ENCODE peak calls at places on chromosomes 12 and 14, in four cellular contexts. Q, W, F and I are unnamed samples.

GRCh38 chr14:55909879-55910278 is 208.3 kb upstream of the PELI2 start:
- DNase-seq in Q (no peak), F (no peak), W (no peak), I (no peak)

GRCh38 chr12:82326905-82327503 is 31.2 kb downstream of the CCDC59 start:
- DNase-seq in W (peak), Q (peak), F (peak), I (no peak)

GRCh38 chr14:67228325-67228984 is 12.8 kb upstream of the PALS1 start:
- DNase-seq in W (peak), F (no peak), Q (no peak), I (no peak)

GRCh38 chr12:27109339-27110023 is 27.1 kb upstream of the C12orf71 start:
- DNase-seq in W (no peak), F (no peak), Q (no peak), I (no peak)

GRCh38 chr14:64605926-64606685 is 56.3 kb downstream of the PPP1R36 start:
- DNase-seq in W (no peak), Q (no peak), F (no peak), I (no peak)

GRCh38 chr12:12560587-12561304 is 1.9 kb downstream of the DUSP16 start:
- DNase-seq in Q (peak), W (peak), F (peak), I (no peak)

GRCh38 chr12:128820253-128820652 is 3.5 kb downstream of the SLC15A4 start:
- DNase-seq in W (no peak), F (no peak), Q (no peak), I (no peak)

GRCh38 chr14:23483216-23483854 is 13.8 kb downstream of the NGDN start:
- DNase-seq in F (peak), Q (no peak), W (no peak), I (no peak)

GRCh38 chr12:70852416-70853150 is 68.0 kb downstream of the PTPRR start:
- DNase-seq in F (no peak), Q (no peak), W (no peak), I (no peak)

GRCh38 chr12:50326636-50327284 is 43.4 kb upstream of the LIMA1 start:
- DNase-seq in Q (peak), W (peak), F (no peak), I (no peak)

GRCh38 chr14:34699873-34700621 is 14.3 kb downstream of the CFL2 start:
- DNase-seq in Q (peak), W (peak), F (peak), I (no peak)

GRCh38 chr12:122908915-122909314 is 13.0 kb upstream of the VPS37B start:
- DNase-seq in F (no peak), Q (no peak), W (no peak), I (no peak)

GRCh38 chr14:35257809-35258208 is 34.4 kb upstream of the PSMA6 start:
- DNase-seq in W (no peak), F (no peak), Q (no peak), I (no peak)

GRCh38 chr12:125186471-125187147 is 121.4 kb downstream of the AACS start:
- DNase-seq in F (no peak), Q (no peak), W (no peak), I (no peak)

GRCh38 chr12:2265461-2266167 is 212.8 kb downstream of the CACNA1C start:
- DNase-seq in Q (no peak), W (no peak), F (no peak), I (no peak)

GRCh38 chr14:64879635-64880381 is at the start of gene SPTB:
- DNase-seq in Q (peak), F (no peak), W (no peak), I (no peak)

GRCh38 chr14:78933948-78934524 is 763.9 kb downstream of the NRXN3 start:
- DNase-seq in F (peak), W (no peak), Q (peak), I (no peak)

GRCh38 chr14:49972840-49973239 is 80.0 kb downstream of the ARF6 start:
- DNase-seq in W (peak), Q (peak), F (peak), I (no peak)

GRCh38 chr14:89958966-89959365 is 3.2 kb downstream of the TDP1 start:
- DNase-seq in Q (no peak), W (no peak), F (no peak), I (no peak)

GRCh38 chr12:121154793-121155375 is 22.2 kb downstream of the P2RX7 start:
- DNase-seq in Q (no peak), F (no peak), W (no peak), I (no peak)

GRCh38 chr12:45309826-45310626 is 94.1 kb downstream of the ANO6 start:
- DNase-seq in W (peak), Q (no peak), F (no peak), I (no peak)

GRCh38 chr14:34742509-34743115 is 28.2 kb upstream of the CFL2 start:
- DNase-seq in Q (no peak), F (no peak), W (no peak), I (no peak)

GRCh38 chr12:28866715-28867503 is 282.2 kb upstream of the FAR2 start:
- DNase-seq in Q (no peak), F (no peak), W (no peak), I (no peak)